ENCODE peak calls at places on chromosomes 6 and 20, in six cellular contexts. One of them, this sample, is unnamed.

GRCh38 chr6:21993841-21994240 is 303.0 kb downstream of the PRL start:
- DNase-seq in CD4-positive, alpha-beta T cell: no peak
- DNase-seq in endothelial cell: no peak
- DNase-seq in HFF-Myc: no peak
- DNase-seq in transverse colon: no peak
- DNase-seq in colonic mucosa: no peak
- DNase-seq in this sample: no peak

GRCh38 chr6:126963077-126963809 is 155.2 kb upstream of the RSPO3 start:
- DNase-seq in transverse colon: no peak
- DNase-seq in HFF-Myc: no peak
- DNase-seq in endothelial cell: no peak
- DNase-seq in CD4-positive, alpha-beta T cell: no peak
- DNase-seq in colonic mucosa: no peak
- DNase-seq in this sample: no peak

GRCh38 chr6:116881236-116881635 is 4.2 kb downstream of the RFX6 start:
- DNase-seq in endothelial cell: no peak
- DNase-seq in HFF-Myc: no peak
- DNase-seq in colonic mucosa: no peak
- DNase-seq in transverse colon: no peak
- DNase-seq in CD4-positive, alpha-beta T cell: no peak
- DNase-seq in this sample: no peak

GRCh38 chr20:6698723-6699122 is 68.8 kb upstream of the BMP2 start:
- DNase-seq in HFF-Myc: no peak
- DNase-seq in transverse colon: no peak
- DNase-seq in colonic mucosa: no peak
- DNase-seq in endothelial cell: no peak
- DNase-seq in CD4-positive, alpha-beta T cell: no peak
- DNase-seq in this sample: no peak

GRCh38 chr20:2633381-2633780 is 19.1 kb upstream of the NOP56 start:
- DNase-seq in endothelial cell: no peak
- DNase-seq in CD4-positive, alpha-beta T cell: no peak
- DNase-seq in HFF-Myc: no peak
- DNase-seq in transverse colon: no peak
- DNase-seq in colonic mucosa: no peak
- DNase-seq in this sample: no peak

GRCh38 chr6:161171207-161171606 is 102.7 kb downstream of the AGPAT4 start:
- DNase-seq in colonic mucosa: no peak
- DNase-seq in endothelial cell: no peak
- DNase-seq in transverse colon: no peak
- DNase-seq in CD4-positive, alpha-beta T cell: no peak
- DNase-seq in HFF-Myc: no peak
- DNase-seq in this sample: no peak

GRCh38 chr6:137043710-137044365 is 927 bp downstream of the IL20RA start:
- DNase-seq in HFF-Myc: no peak
- DNase-seq in transverse colon: peak
- DNase-seq in colonic mucosa: no peak
- DNase-seq in endothelial cell: peak
- DNase-seq in CD4-positive, alpha-beta T cell: no peak
- DNase-seq in this sample: peak

GRCh38 chr6:79670789-79671188 is 39.7 kb downstream of the SH3BGRL2 start:
- DNase-seq in endothelial cell: no peak
- DNase-seq in HFF-Myc: no peak
- DNase-seq in transverse colon: no peak
- DNase-seq in CD4-positive, alpha-beta T cell: no peak
- DNase-seq in colonic mucosa: no peak
- DNase-seq in this sample: no peak

GRCh38 chr6:142740449-142740848 is 204.5 kb downstream of the HIVEP2 start:
- DNase-seq in transverse colon: no peak
- DNase-seq in HFF-Myc: no peak
- DNase-seq in CD4-positive, alpha-beta T cell: no peak
- DNase-seq in colonic mucosa: no peak
- DNase-seq in endothelial cell: no peak
- DNase-seq in this sample: no peak

GRCh38 chr6:149234051-149234962 is 83.2 kb upstream of the TAB2 start:
- DNase-seq in endothelial cell: no peak
- DNase-seq in CD4-positive, alpha-beta T cell: peak
- DNase-seq in transverse colon: no peak
- DNase-seq in HFF-Myc: no peak
- DNase-seq in colonic mucosa: no peak
- DNase-seq in this sample: no peak

GRCh38 chr6:67231092-67231491 is 1404.0 kb upstream of the ADGRB3 start:
- DNase-seq in colonic mucosa: no peak
- DNase-seq in CD4-positive, alpha-beta T cell: no peak
- DNase-seq in transverse colon: no peak
- DNase-seq in endothelial cell: no peak
- DNase-seq in HFF-Myc: no peak
- DNase-seq in this sample: no peak

GRCh38 chr20:16444056-16444777 is 129.0 kb downstream of the KIF16B start:
- DNase-seq in colonic mucosa: no peak
- DNase-seq in transverse colon: no peak
- DNase-seq in HFF-Myc: no peak
- DNase-seq in CD4-positive, alpha-beta T cell: no peak
- DNase-seq in endothelial cell: no peak
- DNase-seq in this sample: no peak

GRCh38 chr20:53978497-53978896 is 91.9 kb downstream of the BCAS1 start:
- DNase-seq in CD4-positive, alpha-beta T cell: no peak
- DNase-seq in endothelial cell: no peak
- DNase-seq in HFF-Myc: no peak
- DNase-seq in colonic mucosa: no peak
- DNase-seq in transverse colon: no peak
- DNase-seq in this sample: no peak

GRCh38 chr20:38123021-38123587 is 42.0 kb downstream of the TGM2 start:
- DNase-seq in endothelial cell: no peak
- DNase-seq in transverse colon: no peak
- DNase-seq in CD4-positive, alpha-beta T cell: no peak
- DNase-seq in colonic mucosa: peak
- DNase-seq in HFF-Myc: no peak
- DNase-seq in this sample: no peak

GRCh38 chr6:28953039-28953872 is 29.5 kb upstream of the TRIM27 start:
- DNase-seq in CD4-positive, alpha-beta T cell: peak
- DNase-seq in colonic mucosa: peak
- DNase-seq in transverse colon: peak
- DNase-seq in endothelial cell: peak
- DNase-seq in HFF-Myc: no peak
- DNase-seq in this sample: peak

GRCh38 chr6:112214749-112215269 is 39.6 kb downstream of the LAMA4 start:
- DNase-seq in endothelial cell: no peak
- DNase-seq in colonic mucosa: no peak
- DNase-seq in transverse colon: no peak
- DNase-seq in CD4-positive, alpha-beta T cell: no peak
- DNase-seq in HFF-Myc: no peak
- DNase-seq in this sample: no peak

GRCh38 chr6:68087399-68088133 is 547.5 kb upstream of the ADGRB3 start:
- DNase-seq in endothelial cell: no peak
- DNase-seq in transverse colon: no peak
- DNase-seq in colonic mucosa: no peak
- DNase-seq in HFF-Myc: no peak
- DNase-seq in CD4-positive, alpha-beta T cell: no peak
- DNase-seq in this sample: no peak

GRCh38 chr6:148509152-148509571 is 166.5 kb downstream of the SASH1 start:
- DNase-seq in endothelial cell: no peak
- DNase-seq in HFF-Myc: no peak
- DNase-seq in transverse colon: no peak
- DNase-seq in colonic mucosa: no peak
- DNase-seq in CD4-positive, alpha-beta T cell: no peak
- DNase-seq in this sample: no peak

DNA sequence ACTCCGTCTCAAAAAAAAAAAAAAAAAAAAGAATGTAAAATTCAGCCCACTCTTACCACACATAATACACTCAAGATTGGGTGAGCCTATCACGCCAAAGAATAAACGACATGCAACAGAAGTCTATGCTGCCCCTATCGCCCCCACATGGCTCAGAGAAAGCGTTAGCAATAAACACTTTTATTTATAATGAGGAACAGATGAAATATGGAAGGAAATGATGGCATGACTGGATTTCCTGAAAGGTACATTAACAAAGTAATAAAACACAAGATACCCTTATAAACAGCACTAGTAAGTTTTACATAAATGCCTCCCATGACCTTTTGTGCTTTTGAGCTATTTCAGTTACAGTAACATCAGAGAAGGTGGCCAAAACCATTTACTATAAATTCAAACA is 71.5 kb upstream of the SCAF8 start:
- DNase-seq in endothelial cell: no peak
- DNase-seq in colonic mucosa: no peak
- DNase-seq in HFF-Myc: peak
- DNase-seq in transverse colon: no peak
- DNase-seq in CD4-positive, alpha-beta T cell: no peak
- DNase-seq in this sample: no peak
- TF ChIP-seq CTCF in endothelial cell: no peak
- TF ChIP-seq CTCF in colonic mucosa: no peak
- TF ChIP-seq CTCF in HFF-Myc: peak
- TF ChIP-seq CTCF in transverse colon: no peak
- TF ChIP-seq CTCF in CD4-positive, alpha-beta T cell: no peak
- TF ChIP-seq CTCF in this sample: no peak

DNA sequence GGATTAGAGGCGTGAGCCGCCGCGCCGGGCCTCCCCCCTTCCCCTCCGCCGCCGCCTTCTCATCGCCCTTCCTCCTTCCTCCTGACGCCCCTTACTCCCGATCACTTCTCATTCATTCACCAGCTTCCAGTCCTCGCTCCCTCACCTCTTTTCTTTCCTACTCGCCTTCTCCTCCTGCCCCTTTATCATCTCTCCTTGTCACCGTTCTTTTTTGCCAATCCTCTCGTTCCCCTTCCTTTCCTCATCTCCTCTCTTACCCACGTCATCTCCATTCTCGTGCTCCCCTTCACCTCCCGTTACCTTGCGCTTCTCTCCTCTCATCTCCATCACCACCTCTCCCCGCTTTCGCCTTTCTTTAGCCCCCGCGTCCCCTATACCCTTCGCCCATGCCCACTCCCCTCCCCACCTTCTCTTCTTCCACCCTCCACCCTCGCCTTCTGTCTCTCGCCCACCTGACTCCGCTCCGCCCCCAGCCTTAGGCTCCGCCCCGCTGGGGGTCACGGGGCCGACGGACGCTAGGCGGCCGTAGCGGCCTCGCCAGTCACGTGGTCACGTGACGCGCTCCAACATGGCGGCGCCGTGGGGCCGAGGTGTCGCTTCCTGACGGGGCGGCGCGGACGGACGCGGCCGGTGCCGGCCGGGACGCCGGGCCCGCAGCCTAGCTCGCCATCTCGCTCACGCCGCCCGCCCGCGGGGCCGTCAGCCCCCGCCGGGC is at the start of gene ARFGEF2:
- DNase-seq in transverse colon: peak
- DNase-seq in CD4-positive, alpha-beta T cell: peak
- DNase-seq in HFF-Myc: peak
- DNase-seq in colonic mucosa: peak
- DNase-seq in endothelial cell: peak
- DNase-seq in this sample: peak
- TF ChIP-seq CTCF in transverse colon: no peak
- TF ChIP-seq CTCF in CD4-positive, alpha-beta T cell: no peak
- TF ChIP-seq CTCF in HFF-Myc: no peak
- TF ChIP-seq CTCF in colonic mucosa: no peak
- TF ChIP-seq CTCF in endothelial cell: peak
- TF ChIP-seq CTCF in this sample: no peak

GRCh38 chr6:168616807-168617756 is 176.1 kb downstream of the SMOC2 start:
- DNase-seq in transverse colon: peak
- DNase-seq in colonic mucosa: no peak
- DNase-seq in HFF-Myc: no peak
- DNase-seq in endothelial cell: no peak
- DNase-seq in CD4-positive, alpha-beta T cell: no peak
- DNase-seq in this sample: no peak
- TF ChIP-seq CTCF in transverse colon: peak
- TF ChIP-seq CTCF in colonic mucosa: peak
- TF ChIP-seq CTCF in HFF-Myc: no peak
- TF ChIP-seq CTCF in endothelial cell: no peak
- TF ChIP-seq CTCF in CD4-positive, alpha-beta T cell: no peak
- TF ChIP-seq CTCF in this sample: no peak

GRCh38 chr20:37053230-37053950 is 42.4 kb downstream of the RBL1 start:
- DNase-seq in endothelial cell: no peak
- DNase-seq in colonic mucosa: no peak
- DNase-seq in CD4-positive, alpha-beta T cell: no peak
- DNase-seq in transverse colon: no peak
- DNase-seq in HFF-Myc: no peak
- DNase-seq in this sample: no peak
- TF ChIP-seq CTCF in endothelial cell: no peak
- TF ChIP-seq CTCF in colonic mucosa: no peak
- TF ChIP-seq CTCF in CD4-positive, alpha-beta T cell: no peak
- TF ChIP-seq CTCF in transverse colon: no peak
- TF ChIP-seq CTCF in HFF-Myc: no peak
- TF ChIP-seq CTCF in this sample: no peak

This sample was measured in nephron progenitor cell.